ENCODE peak calls at places on chromosome 9, in four cellular contexts. A is HCT116, Q is SK-N-SH, Z is K562. V is an unnamed sample.

GRCh38 chr9:24986331-24986730 is 440.6 kb upstream of the IZUMO3 start:
- DNase-seq in A (no peak), Z (no peak), Q (no peak), V (peak; percentile 54)

GRCh38 chr9:76292658-76293057 is 101.6 kb downstream of the RFK start:
- DNase-seq in Z (no peak), Q (no peak), A (no peak), V (no peak)

GRCh38 chr9:118303216-118303615 is 599.0 kb downstream of the TLR4 start:
- DNase-seq in A (no peak), Q (no peak), Z (no peak), V (no peak)

GRCh38 chr9:37381094-37381741 is 41.3 kb upstream of the GRHPR start:
- DNase-seq in Z (no peak), A (no peak), Q (no peak), V (no peak)

GRCh38 chr9:131260751-131261452 is 15.4 kb downstream of the FAM78A start:
- DNase-seq in Z (peak; percentile 9), A (no peak), Q (no peak), V (no peak)

GRCh38 chr9:134061019-134061687 is 6.7 kb downstream of the BRD3 start:
- DNase-seq in A (no peak), Z (no peak), Q (peak; percentile 26), V (no peak)

GRCh38 chr9:128286435-128286834 is 10.4 kb downstream of the SWI5 start:
- DNase-seq in A (no peak), Q (no peak), Z (no peak), V (no peak)

GRCh38 chr9:21656776-21657637 is 145.4 kb upstream of the MTAP start:
- DNase-seq in Q (no peak), A (no peak), Z (no peak), V (no peak)

GRCh38 chr9:130027533-130028370 is 15.2 kb downstream of the FNBP1 start:
- DNase-seq in A (no peak), Q (no peak), Z (no peak), V (no peak)

GRCh38 chr9:77981332-77981731 is 50.3 kb downstream of the GNAQ start:
- DNase-seq in Z (peak; percentile 56), Q (no peak), A (no peak), V (no peak)

GRCh38 chr9:2307480-2307879 is 292.3 kb downstream of the SMARCA2 start:
- DNase-seq in Q (no peak), A (no peak), Z (no peak), V (peak; percentile 12)

GRCh38 chr9:120916573-120916972 is 10.0 kb downstream of the TRAF1 start:
- DNase-seq in Q (peak; percentile 78), Z (no peak), A (no peak), V (no peak)

GRCh38 chr9:135993409-135993742 is 32.2 kb upstream of the UBAC1 start:
- DNase-seq in Z (no peak), A (no peak), Q (no peak), V (no peak)

GRCh38 chr9:76902395-76902794 is 3.5 kb downstream of the PRUNE2 start:
- DNase-seq in Z (no peak), Q (no peak), A (no peak), V (no peak)

GRCh38 chr9:114906922-114907571 is 23.3 kb downstream of the TNFSF8 start:
- DNase-seq in Q (peak; percentile 45), Z (peak; percentile 12), A (peak; percentile 38), V (peak; percentile 63)

GRCh38 chr9:76230961-76231360 is 163.3 kb downstream of the RFK start:
- DNase-seq in Z (no peak), A (no peak), Q (no peak), V (no peak)

GRCh38 chr9:69671291-69671903 is 774 bp downstream of the APBA1 start:
- DNase-seq in Q (no peak), A (no peak), Z (no peak), V (no peak)

GRCh38 chr9:89498845-89499480 is 1.1 kb upstream of the SEMA4D start:
- DNase-seq in A (no peak), Q (no peak), Z (no peak), V (no peak)

GRCh38 chr9:114738581-114739316 is 56.8 kb upstream of the TEX48 start:
- DNase-seq in Z (peak; percentile 71), Q (peak; percentile 69), A (peak; percentile 63), V (peak; percentile 65)

GRCh38 chr9:134636142-134636507 is 5.5 kb upstream of the COL5A1 start:
- DNase-seq in A (no peak), Z (no peak), Q (no peak), V (no peak)

DNA sequence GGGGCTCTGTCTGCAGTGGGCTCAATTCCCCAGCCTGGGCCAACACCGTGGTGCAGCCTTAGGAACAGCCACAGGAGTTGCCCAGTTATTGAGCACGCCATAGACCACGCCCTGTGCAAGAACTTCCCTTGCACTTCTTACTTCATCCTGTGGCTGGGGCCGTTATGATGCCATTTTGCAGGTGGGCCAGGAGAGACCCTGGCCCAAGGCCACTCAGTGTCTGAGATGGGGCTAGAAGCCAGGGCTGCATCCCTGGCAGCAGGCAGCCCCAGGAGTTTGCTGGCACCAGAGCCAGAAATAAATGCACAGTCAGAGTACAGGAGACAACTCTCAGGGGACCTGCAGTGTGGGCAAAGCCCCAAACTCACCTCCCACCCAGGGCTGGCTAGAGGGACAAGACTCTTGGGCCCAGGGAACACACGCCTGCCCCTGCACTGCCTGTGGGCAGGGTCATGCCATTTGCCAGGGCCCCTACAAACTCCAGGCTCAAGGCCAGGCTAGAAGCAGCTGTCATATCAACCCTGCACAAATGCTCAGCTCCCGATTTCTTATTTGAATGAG is 6.7 kb downstream of the CORO2A start:
- DNase-seq in Q (no peak), A (no peak), Z (no peak), V (no peak)
- TF ChIP-seq JUND in Q (no peak), A (no peak), Z (no peak), V (no peak)

GRCh38 chr9:91580136-91580535 is 156.5 kb upstream of the NFIL3 start:
- DNase-seq in Q (no peak), Z (no peak), A (no peak), V (peak; percentile 30)
- TF ChIP-seq JUND in Q (no peak), Z (no peak), A (no peak), V (no peak)

GRCh38 chr9:108297025-108297424 is 558.8 kb downstream of the ACTL7B start:
- DNase-seq in Z (no peak), A (no peak), Q (no peak), V (no peak)
- TF ChIP-seq JUND in Z (no peak), A (no peak), Q (no peak), V (no peak)

DNA sequence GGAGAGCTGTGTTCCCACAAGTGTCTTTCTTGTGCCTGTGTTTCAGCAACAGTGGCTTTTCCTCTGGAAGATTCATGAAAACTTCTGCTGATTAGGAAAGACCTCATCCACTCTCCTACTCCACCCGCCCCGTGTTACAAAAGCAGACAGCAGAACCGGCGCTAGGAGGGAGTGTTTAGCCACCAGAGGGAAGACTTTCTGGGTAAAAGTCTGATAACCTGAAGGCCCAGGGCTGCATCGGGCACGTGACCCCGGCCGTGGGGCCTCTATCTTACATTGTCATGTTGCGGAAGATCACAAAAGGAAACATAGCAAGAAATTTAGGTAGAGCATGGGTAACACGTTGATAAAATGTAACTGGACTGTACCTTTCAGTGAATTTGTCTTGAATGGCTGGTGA is 32.0 kb upstream of the DMRT2 start:
- DNase-seq in Q (no peak), Z (peak; percentile 29), A (peak; percentile 13), V (no peak)
- TF ChIP-seq JUND in Q (no peak), Z (no peak), A (no peak), V (no peak)